ENCODE peak calls at places on chromosome 6, in four cellular contexts. C is fibroblast of pulmonary artery, M is GM13977, P is uterus. N is an unnamed sample.

GRCh38 chr6:15980801-15981200 is 148.1 kb upstream of the MYLIP start:
- DNase-seq in P (no peak), M (no peak), C (no peak), N (no peak)

GRCh38 chr6:151436814-151437213 is 15.1 kb downstream of the RMND1 start:
- DNase-seq in P (no peak), M (no peak), C (peak), N (no peak)

GRCh38 chr6:2432258-2432657 is 186.9 kb upstream of the GMDS start:
- DNase-seq in M (no peak), C (peak), P (no peak), N (no peak)

GRCh38 chr6:17204548-17204947 is 76.6 kb upstream of the RBM24 start:
- DNase-seq in C (no peak), P (no peak), M (no peak), N (no peak)

GRCh38 chr6:139483082-139483481 is 108.6 kb upstream of the CITED2 start:
- DNase-seq in M (no peak), P (no peak), C (no peak), N (peak)

GRCh38 chr6:44801188-44801587 is 413.7 kb downstream of the CDC5L start:
- DNase-seq in C (no peak), P (no peak), M (no peak), N (no peak)

GRCh38 chr6:83615025-83615999 is 93.6 kb downstream of the SNAP91 start:
- DNase-seq in C (peak), P (no peak), M (peak), N (no peak)

GRCh38 chr6:105189026-105189680 is 9.3 kb upstream of the POPDC3 start:
- DNase-seq in M (no peak), P (no peak), C (no peak), N (no peak)

GRCh38 chr6:149938571-149939462 is 3.0 kb upstream of the ULBP2 start:
- DNase-seq in C (no peak), P (no peak), M (peak), N (peak)

GRCh38 chr6:169035381-169036280 is 218.0 kb downstream of the THBS2 start:
- DNase-seq in C (peak), M (no peak), P (no peak), N (no peak)

GRCh38 chr6:101683884-101684283 is 290.4 kb downstream of the GRIK2 start:
- DNase-seq in M (no peak), C (peak), P (no peak), N (no peak)

GRCh38 chr6:141594874-141595273 is 537.9 kb upstream of the GJE1 start:
- DNase-seq in P (no peak), C (no peak), M (no peak), N (no peak)

GRCh38 chr6:16758163-16758975 is 2.9 kb downstream of the ATXN1 start:
- DNase-seq in P (no peak), M (no peak), C (peak), N (peak)

GRCh38 chr6:128252293-128253176 is 267.9 kb downstream of the PTPRK start:
- DNase-seq in C (no peak), M (no peak), P (no peak), N (no peak)

GRCh38 chr6:157265630-157266029 is 57.7 kb downstream of the TMEM242 start:
- DNase-seq in M (no peak), P (no peak), C (no peak), N (no peak)

GRCh38 chr6:167779993-167780655 is 46.6 kb upstream of the AFDN start:
- DNase-seq in M (no peak), P (no peak), C (no peak), N (no peak)

GRCh38 chr6:152897807-152898399 is 84.9 kb downstream of the FBXO5 start:
- DNase-seq in M (peak), P (peak), C (peak), N (peak)

GRCh38 chr6:79989641-79990040 is 14.8 kb upstream of the TTK start:
- DNase-seq in C (no peak), P (no peak), M (no peak), N (no peak)

GRCh38 chr6:26048590-26048989 is 38.6 kb upstream of the HFE start:
- DNase-seq in P (no peak), M (no peak), C (no peak), N (no peak)

GRCh38 chr6:135812085-135812526 is 39.4 kb upstream of the PDE7B start:
- DNase-seq in P (no peak), C (peak), M (no peak), N (no peak)

GRCh38 chr6:1774541-1774940 is 164.8 kb downstream of the FOXC1 start:
- DNase-seq in P (no peak), C (no peak), M (no peak), N (no peak)

GRCh38 chr6:2659882-2660281 is 90.8 kb downstream of the MYLK4 start:
- DNase-seq in M (no peak), C (peak), P (no peak), N (no peak)

GRCh38 chr6:33344771-33345697 is 27.5 kb upstream of the ZBTB22 start:
- DNase-seq in P (peak), C (peak), M (peak), N (peak)

GRCh38 chr6:136415351-136416005 is 125.8 kb upstream of the BCLAF1 start:
- DNase-seq in P (no peak), M (no peak), C (peak), N (no peak)

GRCh38 chr6:12058164-12058926 is 46.2 kb downstream of the HIVEP1 start:
- DNase-seq in P (no peak), M (no peak), C (no peak), N (no peak)

GRCh38 chr6:12064538-12064937 is 52.4 kb downstream of the HIVEP1 start:
- DNase-seq in M (no peak), P (no peak), C (no peak), N (no peak)

GRCh38 chr6:12062605-12063004 is 50.5 kb downstream of the HIVEP1 start:
- DNase-seq in M (no peak), C (no peak), P (no peak), N (no peak)

GRCh38 chr6:12064125-12064524 is 52.0 kb downstream of the HIVEP1 start:
- DNase-seq in M (no peak), C (no peak), P (no peak), N (no peak)

DNA sequence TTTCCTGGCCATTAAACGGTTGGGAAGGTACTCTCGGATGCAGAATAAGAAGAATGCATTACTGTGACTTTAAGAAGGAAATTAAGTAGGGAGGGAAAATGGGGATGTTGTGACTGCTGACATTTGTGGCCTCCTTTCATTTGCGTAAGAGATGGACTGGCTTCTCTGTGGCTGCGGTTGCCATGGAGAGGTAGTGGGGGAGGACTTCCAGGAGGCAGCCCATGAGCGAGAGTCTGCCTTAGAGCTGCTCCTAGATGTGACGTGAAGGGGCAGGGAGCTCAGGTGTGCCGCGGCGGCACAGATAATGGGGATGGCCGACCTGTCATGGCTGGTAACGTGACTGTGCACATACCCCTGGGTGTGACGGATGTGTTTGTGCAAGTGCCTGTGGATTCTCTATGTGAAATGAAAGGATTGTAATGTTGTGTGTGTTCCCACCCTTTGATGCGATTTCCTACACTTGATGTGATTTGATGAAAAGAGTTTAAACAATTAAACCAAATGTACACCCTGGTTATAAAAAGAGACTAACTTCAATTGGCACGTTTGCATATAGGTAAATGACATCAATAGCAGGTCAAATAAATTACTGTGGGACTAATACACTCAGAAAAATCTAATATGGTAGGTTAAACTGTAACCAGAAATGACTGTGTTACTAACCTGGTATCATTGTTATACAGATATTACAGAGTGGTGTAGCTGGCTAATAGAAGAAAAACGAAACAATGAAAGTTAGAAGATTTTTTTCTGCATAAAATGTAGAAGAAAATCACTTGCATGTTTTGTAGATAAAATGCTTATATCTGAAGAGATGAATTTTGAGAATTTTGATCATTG is 48.9 kb downstream of the HIVEP1 start:
- DNase-seq in C (peak), P (peak), M (no peak), N (peak)
- TF ChIP-seq CTCF in C (no peak), P (no peak), M (no peak), N (no peak)

DNA sequence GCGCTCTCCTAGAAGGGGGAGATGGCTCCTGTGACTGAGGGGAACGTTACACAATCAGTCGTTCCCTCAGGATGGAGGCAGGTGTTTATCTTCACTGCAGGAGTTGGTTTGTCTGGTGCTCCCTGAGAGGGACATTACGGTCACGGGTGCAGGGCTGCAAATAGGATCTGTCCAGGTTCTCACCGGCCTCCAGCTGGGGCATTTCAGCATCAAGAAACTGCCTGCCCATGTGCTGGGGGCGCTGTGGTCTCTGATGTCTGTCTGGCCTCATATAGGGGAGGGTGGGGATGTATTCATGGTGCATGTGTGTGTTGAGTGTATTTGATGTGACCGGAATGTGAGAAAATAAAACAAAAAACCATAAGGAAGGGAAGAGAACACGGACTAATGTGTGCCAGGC is 77.1 kb downstream of the TBC1D7 start:
- DNase-seq in P (no peak), M (no peak), C (no peak), N (no peak)
- TF ChIP-seq CTCF in P (no peak), M (no peak), C (no peak), N (no peak)

DNA sequence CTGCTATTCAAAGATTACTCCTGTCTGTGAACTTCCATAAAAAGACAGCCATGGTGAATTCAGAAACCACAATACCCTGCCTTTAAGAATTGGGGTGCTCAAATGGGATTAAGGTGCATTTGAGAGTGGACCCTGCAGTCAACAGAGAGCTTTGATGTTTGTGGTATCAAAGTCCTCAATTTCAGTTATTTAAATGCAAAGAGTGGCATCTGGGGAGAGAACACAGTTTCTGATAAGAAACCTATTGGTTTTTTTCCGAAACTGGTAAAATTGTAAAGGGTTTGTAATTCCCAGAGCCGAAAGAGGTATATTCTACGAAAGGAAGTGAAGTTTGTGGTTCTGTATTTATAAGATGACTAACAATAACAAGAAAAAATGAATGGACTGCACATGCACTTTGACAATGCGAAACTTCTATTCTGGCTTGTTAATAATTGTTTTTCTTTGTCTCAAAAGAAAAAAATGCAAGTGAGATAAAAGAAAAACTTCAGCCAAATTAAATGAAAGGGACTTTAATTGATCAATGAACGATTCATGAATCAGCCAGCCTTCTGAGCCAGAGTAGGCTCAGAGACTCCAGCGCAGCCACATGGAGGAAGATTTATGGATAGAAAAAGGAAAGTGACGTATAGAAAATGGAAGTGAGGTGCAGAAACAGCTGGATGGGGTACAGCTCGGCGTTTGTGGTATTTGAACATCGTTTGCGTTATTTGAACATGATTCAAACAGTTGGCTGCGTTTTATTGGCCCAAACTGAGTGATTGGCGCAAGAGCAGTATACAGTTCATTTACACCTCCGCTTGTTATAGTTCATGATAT is 70.5 kb upstream of the DUSP22 start:
- DNase-seq in C (no peak), P (no peak), M (no peak), N (no peak)
- TF ChIP-seq CTCF in C (no peak), P (no peak), M (no peak), N (no peak)

GRCh38 chr6:52571099-52571755 is 5.6 kb downstream of the TRAM2 start:
- DNase-seq in M (no peak), P (no peak), C (no peak), N (peak)

GRCh38 chr6:52572536-52572935 is 4.3 kb downstream of the TRAM2 start:
- DNase-seq in C (no peak), M (no peak), P (no peak), N (no peak)

GRCh38 chr6:52575490-52575868 is 1.4 kb downstream of the TRAM2 start:
- DNase-seq in P (no peak), M (no peak), C (peak), N (no peak)

GRCh38 chr6:52574709-52575489 is 2.0 kb downstream of the TRAM2 start:
- DNase-seq in C (peak), M (peak), P (no peak), N (no peak)

DNA sequence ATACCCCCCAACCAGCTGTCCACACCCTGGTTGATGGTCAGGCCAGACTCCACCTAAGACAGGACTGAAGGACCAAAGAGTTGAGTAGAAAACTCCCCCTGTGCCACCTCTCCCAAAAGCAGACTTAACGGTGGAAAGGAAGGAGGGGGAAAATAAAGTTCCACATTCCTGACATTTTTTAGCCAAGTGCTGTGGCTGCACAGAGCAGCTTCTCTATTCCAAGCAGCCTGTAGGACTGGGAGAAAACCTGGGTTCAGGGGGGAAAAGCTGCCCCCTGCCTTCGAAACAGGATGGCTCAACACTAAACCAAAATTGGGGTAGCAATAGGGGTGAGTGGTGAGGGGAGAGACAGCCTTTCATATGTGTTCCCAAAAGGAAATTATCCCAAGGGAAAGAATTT is 3.6 kb downstream of the TRAM2 start:
- DNase-seq in C (peak), P (no peak), M (no peak), N (peak)
- TF ChIP-seq CTCF in C (peak), P (no peak), M (no peak), N (no peak)

GRCh38 chr6:158640519-158640918 is 4.0 kb downstream of the DYNLT1 start:
- DNase-seq in M (no peak), P (no peak), C (no peak), N (no peak)
- TF ChIP-seq CTCF in M (no peak), P (no peak), C (no peak), N (no peak)

GRCh38 chr6:38198219-38198618 is 378.7 kb downstream of the ZFAND3 start:
- DNase-seq in C (no peak), M (no peak), P (no peak), N (no peak)
- TF ChIP-seq CTCF in C (no peak), M (no peak), P (no peak), N (no peak)

GRCh38 chr6:170552765-170553685 is at the start of gene PSMB1:
- DNase-seq in P (peak), M (peak), C (peak), N (peak)

GRCh38 chr6:170555305-170555704 is 1.1 kb downstream of the TBP start:
- DNase-seq in C (no peak), M (no peak), P (no peak), N (no peak)

GRCh38 chr6:170553686-170554085 is 483 bp upstream of the TBP start:
- DNase-seq in C (peak), P (peak), M (peak), N (no peak)

GRCh38 chr6:170554888-170555137 is 644 bp downstream of the TBP start:
- DNase-seq in P (no peak), M (no peak), C (no peak), N (no peak)

GRCh38 chr6:170554086-170554887 is at the start of gene TBP:
- DNase-seq in P (peak), C (peak), M (peak), N (peak)
- TF ChIP-seq CTCF in P (no peak), C (no peak), M (no peak), N (no peak)

N was measured in nephron progenitor cell.